ENCODE peak calls at places on chromosomes 3 and 15, in nine cellular contexts. One of them, this sample, is unnamed.

GRCh38 chr3:193809106-193809505 is 216.1 kb downstream of the OPA1 start:
- DNase-seq in endothelial cell of umbilical vein: no peak
- DNase-seq in ovary: no peak
- DNase-seq in A549: no peak
- DNase-seq in heart left ventricle: no peak
- DNase-seq in thyroid gland: no peak
- DNase-seq in GM12878: no peak
- DNase-seq in body of pancreas: no peak
- DNase-seq in HCT116: no peak
- DNase-seq in this sample: no peak

GRCh38 chr15:38658431-38658830 is 93.8 kb upstream of the RASGRP1 start:
- DNase-seq in endothelial cell of umbilical vein: no peak
- DNase-seq in ovary: no peak
- DNase-seq in A549: no peak
- DNase-seq in heart left ventricle: no peak
- DNase-seq in thyroid gland: no peak
- DNase-seq in GM12878: no peak
- DNase-seq in body of pancreas: no peak
- DNase-seq in HCT116: no peak
- DNase-seq in this sample: no peak

GRCh38 chr3:138124689-138125420 is 7.3 kb downstream of the A4GNT start:
- DNase-seq in endothelial cell of umbilical vein: no peak
- DNase-seq in ovary: no peak
- DNase-seq in A549: no peak
- DNase-seq in heart left ventricle: no peak
- DNase-seq in thyroid gland: no peak
- DNase-seq in GM12878: no peak
- DNase-seq in body of pancreas: no peak
- DNase-seq in HCT116: no peak
- DNase-seq in this sample: no peak

GRCh38 chr3:58173670-58174472 is 36.9 kb downstream of the DNASE1L3 start:
- DNase-seq in endothelial cell of umbilical vein: peak; percentile 60
- DNase-seq in ovary: peak; percentile 54
- DNase-seq in A549: no peak
- DNase-seq in heart left ventricle: peak; percentile 52
- DNase-seq in thyroid gland: peak; percentile 94
- DNase-seq in GM12878: no peak
- DNase-seq in body of pancreas: peak; percentile 90
- DNase-seq in HCT116: no peak
- DNase-seq in this sample: peak; percentile 42

GRCh38 chr15:29711531-29711930 is 110.7 kb downstream of the TJP1 start:
- DNase-seq in endothelial cell of umbilical vein: no peak
- DNase-seq in ovary: no peak
- DNase-seq in A549: no peak
- DNase-seq in heart left ventricle: no peak
- DNase-seq in thyroid gland: no peak
- DNase-seq in GM12878: no peak
- DNase-seq in body of pancreas: no peak
- DNase-seq in HCT116: no peak
- DNase-seq in this sample: no peak

GRCh38 chr3:89223188-89223587 is 115.8 kb downstream of the EPHA3 start:
- DNase-seq in endothelial cell of umbilical vein: no peak
- DNase-seq in ovary: no peak
- DNase-seq in A549: no peak
- DNase-seq in heart left ventricle: no peak
- DNase-seq in thyroid gland: no peak
- DNase-seq in GM12878: no peak
- DNase-seq in body of pancreas: no peak
- DNase-seq in HCT116: no peak
- DNase-seq in this sample: no peak

GRCh38 chr3:148243609-148244008 is 454.1 kb upstream of the AGTR1 start:
- DNase-seq in endothelial cell of umbilical vein: no peak
- DNase-seq in ovary: no peak
- DNase-seq in A549: no peak
- DNase-seq in heart left ventricle: no peak
- DNase-seq in thyroid gland: no peak
- DNase-seq in GM12878: no peak
- DNase-seq in body of pancreas: no peak
- DNase-seq in HCT116: no peak
- DNase-seq in this sample: no peak

GRCh38 chr3:140545756-140546155 is 132.1 kb upstream of the TRIM42 start:
- DNase-seq in endothelial cell of umbilical vein: no peak
- DNase-seq in ovary: no peak
- DNase-seq in A549: no peak
- DNase-seq in heart left ventricle: no peak
- DNase-seq in thyroid gland: no peak
- DNase-seq in GM12878: no peak
- DNase-seq in body of pancreas: no peak
- DNase-seq in HCT116: no peak
- DNase-seq in this sample: no peak

GRCh38 chr3:179729981-179730380 is 77.1 kb downstream of the USP13 start:
- DNase-seq in endothelial cell of umbilical vein: no peak
- DNase-seq in ovary: no peak
- DNase-seq in A549: no peak
- DNase-seq in heart left ventricle: no peak
- DNase-seq in thyroid gland: no peak
- DNase-seq in GM12878: no peak
- DNase-seq in body of pancreas: no peak
- DNase-seq in HCT116: no peak
- DNase-seq in this sample: no peak

GRCh38 chr3:193641376-193641775 is 48.4 kb downstream of the OPA1 start:
- DNase-seq in endothelial cell of umbilical vein: no peak
- DNase-seq in ovary: no peak
- DNase-seq in A549: no peak
- DNase-seq in heart left ventricle: no peak
- DNase-seq in thyroid gland: no peak
- DNase-seq in GM12878: no peak
- DNase-seq in body of pancreas: no peak
- DNase-seq in HCT116: no peak
- DNase-seq in this sample: no peak

GRCh38 chr3:128053614-128054013 is 1.4 kb downstream of the SEC61A1 start:
- DNase-seq in endothelial cell of umbilical vein: peak; percentile 9
- DNase-seq in ovary: no peak
- DNase-seq in A549: no peak
- DNase-seq in heart left ventricle: no peak
- DNase-seq in thyroid gland: no peak
- DNase-seq in GM12878: no peak
- DNase-seq in body of pancreas: no peak
- DNase-seq in HCT116: no peak
- DNase-seq in this sample: no peak

GRCh38 chr3:16254933-16255725 is 9.6 kb downstream of the DPH3 start:
- DNase-seq in endothelial cell of umbilical vein: no peak
- DNase-seq in ovary: no peak
- DNase-seq in A549: no peak
- DNase-seq in heart left ventricle: no peak
- DNase-seq in thyroid gland: no peak
- DNase-seq in GM12878: no peak
- DNase-seq in body of pancreas: no peak
- DNase-seq in HCT116: no peak
- DNase-seq in this sample: no peak

GRCh38 chr3:124298951-124299350 is 307.0 kb upstream of the ROPN1 start:
- DNase-seq in endothelial cell of umbilical vein: no peak
- DNase-seq in ovary: no peak
- DNase-seq in A549: no peak
- DNase-seq in heart left ventricle: no peak
- DNase-seq in thyroid gland: peak; percentile 34
- DNase-seq in GM12878: peak; percentile 33
- DNase-seq in body of pancreas: no peak
- DNase-seq in HCT116: no peak
- DNase-seq in this sample: no peak

GRCh38 chr3:14455571-14456317 is 53.3 kb downstream of the SLC6A6 start:
- DNase-seq in endothelial cell of umbilical vein: no peak
- DNase-seq in ovary: no peak
- DNase-seq in A549: no peak
- DNase-seq in heart left ventricle: no peak
- DNase-seq in thyroid gland: peak; percentile 91
- DNase-seq in GM12878: no peak
- DNase-seq in body of pancreas: peak; percentile 74
- DNase-seq in HCT116: no peak
- DNase-seq in this sample: no peak

DNA sequence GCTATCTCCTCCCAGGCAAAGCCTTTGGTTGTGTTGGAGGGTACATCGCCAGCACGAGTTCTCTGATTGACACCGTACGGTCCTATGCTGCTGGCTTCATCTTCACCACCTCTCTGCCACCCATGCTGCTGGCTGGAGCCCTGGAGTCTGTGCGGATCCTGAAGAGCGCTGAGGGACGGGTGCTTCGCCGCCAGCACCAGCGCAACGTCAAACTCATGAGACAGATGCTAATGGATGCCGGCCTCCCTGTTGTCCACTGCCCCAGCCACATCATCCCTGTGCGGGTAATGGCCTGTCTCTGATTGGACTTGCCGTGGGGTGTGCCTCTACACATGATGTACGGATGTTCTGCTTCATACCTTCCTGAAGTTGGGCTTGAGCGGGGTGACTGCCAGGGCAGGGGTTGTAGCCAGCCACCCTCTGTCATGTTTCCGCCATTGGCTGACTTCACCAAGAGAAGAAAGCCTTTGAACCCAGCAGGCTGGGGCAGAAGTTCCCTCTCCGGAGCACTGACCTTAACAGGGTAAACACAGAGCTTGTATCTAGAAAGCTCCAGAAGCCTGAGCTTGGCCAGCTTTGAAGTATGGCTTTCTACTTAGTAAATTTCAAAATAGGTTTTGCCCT is 13.4 kb downstream of the ALAS1 start:
- DNase-seq in endothelial cell of umbilical vein: no peak
- DNase-seq in ovary: no peak
- DNase-seq in A549: no peak
- DNase-seq in heart left ventricle: no peak
- DNase-seq in thyroid gland: no peak
- DNase-seq in GM12878: no peak
- DNase-seq in body of pancreas: no peak
- DNase-seq in HCT116: no peak
- DNase-seq in this sample: no peak
- TF ChIP-seq POLR2A in endothelial cell of umbilical vein: no peak
- TF ChIP-seq POLR2A in ovary: no peak
- TF ChIP-seq POLR2A in A549: no peak
- TF ChIP-seq POLR2A in heart left ventricle: no peak
- TF ChIP-seq POLR2A in thyroid gland: no peak
- TF ChIP-seq POLR2A in GM12878: peak; percentile 30
- TF ChIP-seq POLR2A in body of pancreas: no peak
- TF ChIP-seq POLR2A in HCT116: no peak
- TF ChIP-seq POLR2A in this sample: no peak

DNA sequence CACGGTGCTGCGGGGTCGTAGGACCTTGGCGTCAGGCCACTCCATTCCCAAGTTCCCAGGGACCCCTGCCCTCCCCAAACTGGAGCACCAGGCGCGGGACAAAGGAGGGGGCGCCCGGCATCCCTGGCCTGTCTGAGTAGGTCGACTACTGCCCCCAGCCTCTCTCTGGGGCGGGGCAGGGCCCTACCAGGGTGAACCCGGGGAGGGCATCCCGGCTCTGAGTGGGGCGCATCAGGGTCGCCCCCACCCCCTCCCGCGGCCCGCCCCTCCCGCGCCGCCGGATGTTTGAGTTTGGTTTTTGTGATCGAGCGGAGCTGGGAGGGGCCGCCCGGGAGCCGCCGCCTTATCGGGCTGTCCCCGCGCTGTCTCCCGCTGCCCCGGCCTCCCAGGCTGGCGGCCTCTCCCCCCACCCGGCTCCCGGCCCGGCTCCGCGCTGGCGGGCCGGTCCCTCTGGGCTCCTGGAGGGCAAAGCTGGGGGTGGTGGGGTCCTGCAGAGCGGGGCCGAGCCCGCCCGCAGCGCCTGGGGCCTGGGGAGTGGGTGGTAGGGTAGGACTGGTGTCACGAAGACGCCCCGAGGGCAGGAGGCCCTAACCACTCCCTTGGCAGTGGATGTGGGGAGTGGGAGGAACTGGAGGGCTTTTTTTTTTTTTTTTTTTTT is 47.2 kb upstream of the SMAD6 start:
- DNase-seq in endothelial cell of umbilical vein: no peak
- DNase-seq in ovary: no peak
- DNase-seq in A549: no peak
- DNase-seq in heart left ventricle: no peak
- DNase-seq in thyroid gland: no peak
- DNase-seq in GM12878: no peak
- DNase-seq in body of pancreas: no peak
- DNase-seq in HCT116: no peak
- DNase-seq in this sample: no peak
- H3K4me3 ChIP-seq in endothelial cell of umbilical vein: no peak overlapping the region
- H3K4me3 ChIP-seq in ovary: peak overlapping the region; percentile 20
- H3K4me3 ChIP-seq in A549: no peak overlapping the region
- H3K4me3 ChIP-seq in heart left ventricle: peak overlapping the region; percentile 40
- H3K4me3 ChIP-seq in thyroid gland: no peak overlapping the region
- H3K4me3 ChIP-seq in GM12878: no peak overlapping the region
- H3K4me3 ChIP-seq in body of pancreas: no peak overlapping the region
- H3K4me3 ChIP-seq in HCT116: no peak overlapping the region
- H3K4me3 ChIP-seq in this sample: peak overlapping the region; percentile 38

GRCh38 chr15:62782100-62782791 is 260.3 kb upstream of the TPM1 start:
- DNase-seq in endothelial cell of umbilical vein: peak; percentile 90
- DNase-seq in ovary: peak; percentile 58
- DNase-seq in A549: peak; percentile 81
- DNase-seq in heart left ventricle: peak; percentile 87
- DNase-seq in thyroid gland: peak; percentile 97
- DNase-seq in GM12878: no peak
- DNase-seq in body of pancreas: peak; percentile 81
- DNase-seq in HCT116: peak; percentile 56
- DNase-seq in this sample: no peak
- TF ChIP-seq POLR2A in endothelial cell of umbilical vein: no peak
- TF ChIP-seq POLR2A in ovary: no peak
- TF ChIP-seq POLR2A in A549: no peak
- TF ChIP-seq POLR2A in heart left ventricle: no peak
- TF ChIP-seq POLR2A in thyroid gland: peak; percentile 29
- TF ChIP-seq POLR2A in GM12878: no peak
- TF ChIP-seq POLR2A in body of pancreas: no peak
- TF ChIP-seq POLR2A in HCT116: no peak
- TF ChIP-seq POLR2A in this sample: no peak

GRCh38 chr3:23079976-23080375 is 123.2 kb upstream of the UBE2E2 start:
- DNase-seq in endothelial cell of umbilical vein: no peak
- DNase-seq in ovary: no peak
- DNase-seq in A549: peak; percentile 14
- DNase-seq in heart left ventricle: no peak
- DNase-seq in thyroid gland: peak; percentile 49
- DNase-seq in GM12878: no peak
- DNase-seq in body of pancreas: no peak
- DNase-seq in HCT116: no peak
- DNase-seq in this sample: no peak
- H3K4me3 ChIP-seq in endothelial cell of umbilical vein: no peak overlapping the region
- H3K4me3 ChIP-seq in ovary: no peak overlapping the region
- H3K4me3 ChIP-seq in A549: peak overlapping the region; percentile 33
- H3K4me3 ChIP-seq in heart left ventricle: no peak overlapping the region
- H3K4me3 ChIP-seq in thyroid gland: no peak overlapping the region
- H3K4me3 ChIP-seq in GM12878: no peak overlapping the region
- H3K4me3 ChIP-seq in body of pancreas: no peak overlapping the region
- H3K4me3 ChIP-seq in HCT116: no peak overlapping the region
- H3K4me3 ChIP-seq in this sample: peak overlapping the region; percentile 13

This sample was measured in Peyer's patch.